ENCODE peak calls at places on chromosomes 4 and X, in six cellular contexts. I is ovary, X is osteocyte, S is foreskin keratinocyte, P is HL-60, H is NCI-H2227 treated with DMSO at 0.1 percent for 48 hours. K is an unnamed sample.

GRCh38 chr4:37922323-37922722 is 31.4 kb downstream of the TBC1D1 start:
- DNase-seq in H (no peak), S (no peak), I (no peak), X (no peak), P (no peak), K (no peak)

GRCh38 chrX:41384041-41384705 is 50.2 kb downstream of the DDX3X start:
- DNase-seq in X (no peak), P (peak), S (peak), H (no peak), I (peak), K (peak)

GRCh38 chr4:3145251-3145908 is 70.9 kb downstream of the HTT start:
- DNase-seq in X (no peak), P (no peak), I (no peak), H (peak), S (no peak), K (no peak)

GRCh38 chrX:14497184-14497666 is 32.1 kb upstream of the GLRA2 start:
- DNase-seq in X (no peak), I (no peak), H (no peak), S (no peak), P (no peak), K (no peak)

GRCh38 chr4:8939160-8939855 is 67.7 kb upstream of the HMX1 start:
- DNase-seq in S (no peak), X (peak), H (no peak), I (no peak), P (no peak), K (no peak)

GRCh38 chr4:140098481-140099132 is 55.4 kb downstream of the MAML3 start:
- DNase-seq in P (no peak), X (no peak), H (no peak), I (no peak), S (peak), K (peak)

GRCh38 chr4:102843273-102843672 is 15.9 kb upstream of the UBE2D3 start:
- DNase-seq in I (no peak), S (peak), X (no peak), P (no peak), H (no peak), K (no peak)

GRCh38 chr4:139956436-139957107 is 197.4 kb downstream of the MAML3 start:
- DNase-seq in H (no peak), I (peak), X (no peak), S (no peak), P (no peak), K (no peak)

GRCh38 chrX:18410038-18410437 is 15.4 kb upstream of the CDKL5 start:
- DNase-seq in I (no peak), H (no peak), S (no peak), P (no peak), X (no peak), K (no peak)

GRCh38 chrX:65677954-65678469 is 10.6 kb downstream of the MSN start:
- DNase-seq in P (no peak), H (no peak), S (no peak), X (no peak), I (peak), K (peak)

GRCh38 chrX:122439836-122440235 is 744.2 kb upstream of the GRIA3 start:
- DNase-seq in H (no peak), S (no peak), I (no peak), P (no peak), X (no peak), K (no peak)

GRCh38 chr4:101178731-101179130 is 168.6 kb downstream of the PPP3CA start:
- DNase-seq in P (no peak), S (no peak), H (no peak), X (no peak), I (no peak), K (no peak)

GRCh38 chr4:20462426-20463175 is 210.9 kb downstream of the SLIT2 start:
- DNase-seq in I (no peak), H (no peak), P (no peak), X (no peak), S (peak), K (no peak)

GRCh38 chrX:129961180-129962083 is 21.0 kb upstream of the BCORL1 start:
- DNase-seq in S (no peak), H (peak), X (no peak), P (no peak), I (no peak), K (no peak)

GRCh38 chrX:138128025-138128671 is 562.2 kb downstream of the ZIC3 start:
- DNase-seq in H (no peak), P (no peak), S (no peak), X (no peak), I (no peak), K (peak)

GRCh38 chr4:4492161-4492847 is 49.5 kb downstream of the STX18 start:
- DNase-seq in P (no peak), H (no peak), S (peak), X (no peak), I (no peak), K (peak)

GRCh38 chrX:134373736-134374135 is 86.2 kb upstream of the HPRT1 start:
- DNase-seq in S (no peak), I (no peak), X (no peak), H (no peak), P (no peak), K (no peak)

GRCh38 chrX:102651242-102651967 is at the start of gene GPRASP1:
- DNase-seq in H (peak), X (no peak), I (peak), P (no peak), S (no peak), K (peak)

GRCh38 chrX:13647709-13648212 is 5.2 kb upstream of the TCEANC start:
- DNase-seq in I (peak), P (peak), H (peak), S (no peak), X (no peak), K (peak)

GRCh38 chrX:58025979-58026378 is 115.7 kb upstream of the ZXDA start:
- DNase-seq in P (no peak), H (no peak), S (no peak), X (no peak), I (no peak), K (peak)

GRCh38 chr4:40056722-40057539 is at the start of gene N4BP2:
- DNase-seq in H (peak), X (peak), S (no peak), I (peak), P (peak), K (peak)

K was measured in RWPE1.